ENCODE peak calls at places on chromosomes 3 and 15, in four cellular contexts. F is endothelial cell, C is epithelial cell of esophagus, M is GM06990. T is an unnamed sample.

GRCh38 chr3:13240928-13241618 is 167.8 kb upstream of the IQSEC1 start:
- DNase-seq in M (no peak), C (no peak), F (no peak), T (no peak)

GRCh38 chr3:42499478-42499871 is 3.0 kb upstream of the VIPR1 start:
- DNase-seq in F (no peak), M (no peak), C (no peak), T (no peak)

GRCh38 chr15:93800805-93801204 is 430.6 kb upstream of the MCTP2 start:
- DNase-seq in C (no peak), M (no peak), F (no peak), T (no peak)

GRCh38 chr3:75341324-75342067 is 322.6 kb upstream of the FRG2C start:
- DNase-seq in M (no peak), C (no peak), F (peak; percentile 23), T (peak; percentile 1)

GRCh38 chr15:52615302-52615701 is 46.5 kb upstream of the ARPP19 start:
- DNase-seq in M (no peak), F (no peak), C (no peak), T (peak; percentile 31)

GRCh38 chr3:170717410-170718402 is 131.8 kb upstream of the SLC7A14 start:
- DNase-seq in M (no peak), F (no peak), C (peak; percentile 21), T (peak; percentile 84)

GRCh38 chr15:44536298-44536961 is 517 bp upstream of the EIF3J start:
- DNase-seq in C (peak; percentile 85), F (peak; percentile 79), M (peak; percentile 86), T (peak; percentile 72)

GRCh38 chr3:65575376-65575840 is 463.3 kb downstream of the MAGI1 start:
- DNase-seq in F (no peak), C (peak; percentile 93), M (no peak), T (peak; percentile 84)

GRCh38 chr15:62426387-62426956 is 261.4 kb upstream of the C2CD4B start:
- DNase-seq in M (no peak), F (no peak), C (no peak), T (no peak)

GRCh38 chr3:29168686-29169085 is 112.2 kb upstream of the RBMS3 start:
- DNase-seq in F (no peak), C (no peak), M (no peak), T (no peak)

GRCh38 chr15:58467722-58468436 is 36.1 kb downstream of the LIPC start:
- DNase-seq in F (no peak), C (no peak), M (no peak), T (peak; percentile 88)

GRCh38 chr15:99963096-99963825 is 230.0 kb upstream of the LYSMD4 start:
- DNase-seq in M (no peak), C (peak; percentile 93), F (no peak), T (no peak)

GRCh38 chr3:11735638-11736037 is 91.9 kb upstream of the VGLL4 start:
- DNase-seq in C (no peak), F (no peak), M (no peak), T (no peak)

GRCh38 chr15:100663066-100663465 is 60.7 kb downstream of the ASB7 start:
- DNase-seq in M (no peak), C (peak; percentile 26), F (peak; percentile 36), T (no peak)

GRCh38 chr3:13159890-13160289 is 86.7 kb upstream of the IQSEC1 start:
- DNase-seq in F (no peak), M (no peak), C (peak; percentile 44), T (no peak)

GRCh38 chr15:78093242-78094020 is 1.1 kb downstream of the SH2D7 start:
- DNase-seq in C (no peak), M (no peak), F (no peak), T (peak; percentile 88)

GRCh38 chr15:99951471-99951870 is 218.2 kb upstream of the LYSMD4 start:
- DNase-seq in M (no peak), C (no peak), F (no peak), T (no peak)

DNA sequence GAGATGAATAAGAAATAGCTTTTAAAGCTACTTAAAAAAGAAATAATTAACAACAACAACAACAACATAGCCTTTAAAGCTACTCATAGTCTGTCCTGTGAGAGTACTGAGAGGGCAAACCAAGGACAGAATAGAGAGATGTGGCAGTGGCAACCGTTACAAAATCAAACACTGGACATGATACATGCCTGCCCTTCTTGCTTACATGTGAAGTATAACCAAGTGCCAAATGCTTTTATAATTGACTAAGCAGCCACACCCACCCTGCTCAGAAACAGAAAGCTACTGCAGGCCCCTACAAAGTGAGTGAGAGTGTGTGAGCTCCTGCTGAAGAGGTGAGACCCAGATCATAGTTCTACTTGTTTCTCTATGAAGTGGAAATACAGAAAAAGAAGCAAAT is 38.4 kb downstream of the NDUFB4 start:
- DNase-seq in C (peak; percentile 55), F (no peak), M (no peak), T (no peak)
- TF ChIP-seq CTCF in C (no peak), F (no peak), M (no peak), T (no peak)

GRCh38 chr3:195270350-195271115 is 426 bp downstream of the XXYLT1 start:
- DNase-seq in F (peak; percentile 77), M (peak; percentile 89), C (peak; percentile 47), T (peak; percentile 82)
- TF ChIP-seq CTCF in F (no peak), M (peak; percentile 41), C (peak; percentile 47), T (peak; percentile 55)

DNA sequence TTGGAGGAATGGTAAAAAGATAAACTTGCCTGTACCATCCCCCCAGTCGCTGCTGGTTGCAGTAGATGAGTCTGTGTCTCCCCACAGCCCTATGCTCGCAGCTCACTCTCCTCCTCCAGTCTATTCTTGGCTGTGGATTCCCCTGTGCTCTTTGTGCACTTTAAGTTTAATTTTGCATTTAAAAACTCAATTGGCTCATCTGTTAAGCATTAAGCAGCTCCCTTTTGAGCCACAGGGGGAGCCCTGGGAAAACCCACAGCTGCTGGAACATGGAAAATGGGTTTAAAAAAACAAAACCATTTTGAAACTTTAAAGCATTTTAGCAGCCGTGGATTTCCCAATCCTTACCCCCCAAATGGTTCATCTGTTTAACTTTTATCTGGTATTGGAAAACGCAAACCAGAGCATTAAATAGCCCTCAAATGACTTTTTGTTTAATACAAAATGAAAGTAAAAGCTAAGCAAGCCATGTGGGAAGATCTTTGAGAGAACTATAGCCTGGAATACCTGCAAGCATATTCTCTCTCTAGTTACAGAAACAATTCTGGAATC is 536.9 kb downstream of the ZIC1 start:
- DNase-seq in F (no peak), C (peak; percentile 49), M (no peak), T (peak; percentile 98)
- TF ChIP-seq CTCF in F (peak; percentile 28), C (peak; percentile 77), M (peak; percentile 67), T (peak; percentile 90)

GRCh38 chr3:44918087-44918486 is 43.7 kb downstream of the TGM4 start:
- DNase-seq in C (no peak), F (no peak), M (no peak), T (no peak)

GRCh38 chr3:44913868-44914468 is 39.6 kb downstream of the TGM4 start:
- DNase-seq in F (peak; percentile 86), M (no peak), C (peak; percentile 78), T (peak; percentile 77)

GRCh38 chr3:44915702-44916438 is 41.5 kb downstream of the TGM4 start:
- DNase-seq in F (peak; percentile 34), C (no peak), M (no peak), T (peak; percentile 53)

GRCh38 chr3:44918581-44918980 is 44.2 kb downstream of the TGM4 start:
- DNase-seq in C (no peak), F (no peak), M (no peak), T (no peak)

DNA sequence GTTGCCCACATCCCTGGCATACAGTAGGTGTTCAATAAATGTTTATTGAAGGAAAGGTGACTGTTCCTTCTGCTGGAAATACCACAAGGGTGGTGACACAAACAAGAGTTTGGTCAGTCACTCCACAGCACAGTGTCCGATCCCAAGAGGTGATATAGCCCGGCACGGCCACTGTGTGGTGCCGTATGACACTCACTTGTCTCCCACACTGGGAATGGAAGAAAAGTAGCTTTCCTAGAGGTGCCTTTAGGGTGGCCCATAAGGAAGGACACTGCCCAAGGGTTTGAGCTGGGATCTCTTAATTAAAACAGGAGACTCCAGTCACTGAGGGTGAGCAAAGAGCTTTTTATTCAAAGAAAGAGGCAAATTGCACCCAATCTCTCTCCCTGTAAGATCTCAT is 40.5 kb downstream of the TGM4 start:
- DNase-seq in C (peak; percentile 43), M (no peak), F (peak; percentile 44), T (peak; percentile 44)
- TF ChIP-seq CTCF in C (peak; percentile 58), M (peak; percentile 30), F (no peak), T (peak; percentile 63)

GRCh38 chr3:119428538-119428937 is 34.9 kb downstream of the TMEM39A start:
- DNase-seq in F (no peak), C (no peak), M (no peak), T (peak; percentile 15)
- TF ChIP-seq CTCF in F (no peak), C (no peak), M (no peak), T (peak; percentile 11)

GRCh38 chr3:128917291-128917690 is 37.9 kb downstream of the ACAD9 start:
- DNase-seq in F (no peak), M (no peak), C (no peak), T (peak; percentile 31)
- TF ChIP-seq CTCF in F (no peak), M (no peak), C (peak; percentile 26), T (peak; percentile 40)

GRCh38 chr15:79769933-79770332 is 126.9 kb downstream of the MTHFS start:
- DNase-seq in F (no peak), M (no peak), C (no peak), T (no peak)

DNA sequence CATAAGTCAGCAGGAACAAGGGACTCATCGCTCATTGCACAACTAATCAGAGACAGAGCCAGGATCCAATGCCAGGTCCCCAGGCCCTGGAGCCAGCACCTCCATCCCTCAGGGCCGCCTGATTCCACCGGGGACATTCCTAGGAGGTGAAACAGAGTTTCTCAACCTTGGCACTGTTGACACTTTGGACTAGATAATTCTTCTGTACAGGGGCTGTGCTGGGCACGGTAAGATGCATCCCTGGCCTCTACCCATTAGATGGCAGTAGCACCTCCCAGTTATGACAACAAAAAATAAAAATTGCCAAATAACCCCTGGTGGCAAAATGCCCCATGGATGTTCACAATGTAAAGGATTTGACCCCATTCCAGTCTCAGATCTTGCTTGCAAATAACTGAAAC is 127.7 kb downstream of the MTHFS start:
- DNase-seq in M (no peak), F (no peak), C (peak; percentile 21), T (peak; percentile 26)
- TF ChIP-seq CTCF in M (peak; percentile 67), F (no peak), C (peak; percentile 42), T (peak; percentile 50)

T was measured in choroid plexus epithelial cell.